ENCODE peak calls at places on chromosome 14, in seven cellular contexts. One of them, this sample, is unnamed.

GRCh38 chr14:24310387-24310665 is 386 bp downstream of the LTB4R2 start:
- DNase-seq in stimulated activated naive CD8-positive, alpha-beta T cell treated with anti-CD3 and anti-CD28 coated beads, Interleukin-15, amount 100 ng/mL, for 72 hours: no peak
- DNase-seq in A673: no peak
- DNase-seq in activated CD4-positive, alpha-beta T cell treated with anti-CD3 and anti-CD28 coated beads, Interleukin-2, amount 10 ng/mL, durations not matched to agents 7 days and 5 days: no peak
- DNase-seq in sciatic nerve: no peak
- DNase-seq in glomerular endothelial cell: no peak
- DNase-seq in astrocyte: no peak
- DNase-seq in this sample: no peak

GRCh38 chr14:38723277-38723676 is 379.8 kb downstream of the SEC23A start:
- DNase-seq in stimulated activated naive CD8-positive, alpha-beta T cell treated with anti-CD3 and anti-CD28 coated beads, Interleukin-15, amount 100 ng/mL, for 72 hours: no peak
- DNase-seq in A673: peak; percentile 30
- DNase-seq in activated CD4-positive, alpha-beta T cell treated with anti-CD3 and anti-CD28 coated beads, Interleukin-2, amount 10 ng/mL, durations not matched to agents 7 days and 5 days: no peak
- DNase-seq in sciatic nerve: no peak
- DNase-seq in glomerular endothelial cell: no peak
- DNase-seq in astrocyte: no peak
- DNase-seq in this sample: no peak

GRCh38 chr14:20555845-20556244 is 5.0 kb downstream of the RNASE9 start:
- DNase-seq in stimulated activated naive CD8-positive, alpha-beta T cell treated with anti-CD3 and anti-CD28 coated beads, Interleukin-15, amount 100 ng/mL, for 72 hours: no peak
- DNase-seq in A673: no peak
- DNase-seq in activated CD4-positive, alpha-beta T cell treated with anti-CD3 and anti-CD28 coated beads, Interleukin-2, amount 10 ng/mL, durations not matched to agents 7 days and 5 days: no peak
- DNase-seq in sciatic nerve: no peak
- DNase-seq in glomerular endothelial cell: no peak
- DNase-seq in astrocyte: no peak
- DNase-seq in this sample: no peak

GRCh38 chr14:74478996-74479635 is 14.0 kb downstream of the NPC2 start:
- DNase-seq in stimulated activated naive CD8-positive, alpha-beta T cell treated with anti-CD3 and anti-CD28 coated beads, Interleukin-15, amount 100 ng/mL, for 72 hours: no peak
- DNase-seq in A673: peak; percentile 21
- DNase-seq in activated CD4-positive, alpha-beta T cell treated with anti-CD3 and anti-CD28 coated beads, Interleukin-2, amount 10 ng/mL, durations not matched to agents 7 days and 5 days: no peak
- DNase-seq in sciatic nerve: no peak
- DNase-seq in glomerular endothelial cell: peak; percentile 48
- DNase-seq in astrocyte: no peak
- DNase-seq in this sample: peak; percentile 0

GRCh38 chr14:95468416-95469133 is 47.9 kb downstream of the SYNE3 start:
- DNase-seq in stimulated activated naive CD8-positive, alpha-beta T cell treated with anti-CD3 and anti-CD28 coated beads, Interleukin-15, amount 100 ng/mL, for 72 hours: no peak
- DNase-seq in A673: no peak
- DNase-seq in activated CD4-positive, alpha-beta T cell treated with anti-CD3 and anti-CD28 coated beads, Interleukin-2, amount 10 ng/mL, durations not matched to agents 7 days and 5 days: no peak
- DNase-seq in sciatic nerve: no peak
- DNase-seq in glomerular endothelial cell: no peak
- DNase-seq in astrocyte: no peak
- DNase-seq in this sample: no peak

GRCh38 chr14:72560331-72560730 is 333.6 kb downstream of the DPF3 start:
- DNase-seq in stimulated activated naive CD8-positive, alpha-beta T cell treated with anti-CD3 and anti-CD28 coated beads, Interleukin-15, amount 100 ng/mL, for 72 hours: no peak
- DNase-seq in A673: no peak
- DNase-seq in activated CD4-positive, alpha-beta T cell treated with anti-CD3 and anti-CD28 coated beads, Interleukin-2, amount 10 ng/mL, durations not matched to agents 7 days and 5 days: no peak
- DNase-seq in sciatic nerve: no peak
- DNase-seq in glomerular endothelial cell: no peak
- DNase-seq in astrocyte: no peak
- DNase-seq in this sample: no peak

GRCh38 chr14:23095196-23096108 is at the start of gene C14orf119:
- DNase-seq in stimulated activated naive CD8-positive, alpha-beta T cell treated with anti-CD3 and anti-CD28 coated beads, Interleukin-15, amount 100 ng/mL, for 72 hours: peak; percentile 99
- DNase-seq in A673: peak; percentile 100
- DNase-seq in activated CD4-positive, alpha-beta T cell treated with anti-CD3 and anti-CD28 coated beads, Interleukin-2, amount 10 ng/mL, durations not matched to agents 7 days and 5 days: peak; percentile 100
- DNase-seq in sciatic nerve: peak; percentile 100
- DNase-seq in glomerular endothelial cell: peak; percentile 99
- DNase-seq in astrocyte: peak; percentile 96
- DNase-seq in this sample: no peak

GRCh38 chr14:85191986-85192385 is 338.0 kb upstream of the FLRT2 start:
- DNase-seq in stimulated activated naive CD8-positive, alpha-beta T cell treated with anti-CD3 and anti-CD28 coated beads, Interleukin-15, amount 100 ng/mL, for 72 hours: no peak
- DNase-seq in A673: no peak
- DNase-seq in activated CD4-positive, alpha-beta T cell treated with anti-CD3 and anti-CD28 coated beads, Interleukin-2, amount 10 ng/mL, durations not matched to agents 7 days and 5 days: no peak
- DNase-seq in sciatic nerve: no peak
- DNase-seq in glomerular endothelial cell: no peak
- DNase-seq in astrocyte: no peak
- DNase-seq in this sample: no peak

GRCh38 chr14:32217301-32217700 is 14.2 kb upstream of the RNU6-8 start:
- DNase-seq in stimulated activated naive CD8-positive, alpha-beta T cell treated with anti-CD3 and anti-CD28 coated beads, Interleukin-15, amount 100 ng/mL, for 72 hours: no peak
- DNase-seq in A673: no peak
- DNase-seq in activated CD4-positive, alpha-beta T cell treated with anti-CD3 and anti-CD28 coated beads, Interleukin-2, amount 10 ng/mL, durations not matched to agents 7 days and 5 days: no peak
- DNase-seq in sciatic nerve: no peak
- DNase-seq in glomerular endothelial cell: no peak
- DNase-seq in astrocyte: no peak
- DNase-seq in this sample: no peak

GRCh38 chr14:65864549-65864948 is 452.0 kb downstream of the FUT8 start:
- DNase-seq in stimulated activated naive CD8-positive, alpha-beta T cell treated with anti-CD3 and anti-CD28 coated beads, Interleukin-15, amount 100 ng/mL, for 72 hours: no peak
- DNase-seq in A673: no peak
- DNase-seq in activated CD4-positive, alpha-beta T cell treated with anti-CD3 and anti-CD28 coated beads, Interleukin-2, amount 10 ng/mL, durations not matched to agents 7 days and 5 days: no peak
- DNase-seq in sciatic nerve: no peak
- DNase-seq in glomerular endothelial cell: no peak
- DNase-seq in astrocyte: no peak
- DNase-seq in this sample: no peak

GRCh38 chr14:28542040-28542439 is 224.5 kb upstream of the FOXG1 start:
- DNase-seq in stimulated activated naive CD8-positive, alpha-beta T cell treated with anti-CD3 and anti-CD28 coated beads, Interleukin-15, amount 100 ng/mL, for 72 hours: no peak
- DNase-seq in A673: no peak
- DNase-seq in activated CD4-positive, alpha-beta T cell treated with anti-CD3 and anti-CD28 coated beads, Interleukin-2, amount 10 ng/mL, durations not matched to agents 7 days and 5 days: no peak
- DNase-seq in sciatic nerve: no peak
- DNase-seq in glomerular endothelial cell: no peak
- DNase-seq in astrocyte: peak; percentile 22
- DNase-seq in this sample: no peak

GRCh38 chr14:54881761-54882401 is 20.7 kb downstream of the GCH1 start:
- DNase-seq in stimulated activated naive CD8-positive, alpha-beta T cell treated with anti-CD3 and anti-CD28 coated beads, Interleukin-15, amount 100 ng/mL, for 72 hours: peak; percentile 10
- DNase-seq in A673: no peak
- DNase-seq in activated CD4-positive, alpha-beta T cell treated with anti-CD3 and anti-CD28 coated beads, Interleukin-2, amount 10 ng/mL, durations not matched to agents 7 days and 5 days: peak; percentile 39
- DNase-seq in sciatic nerve: no peak
- DNase-seq in glomerular endothelial cell: no peak
- DNase-seq in astrocyte: no peak
- DNase-seq in this sample: peak; percentile 83

GRCh38 chr14:26484562-26484961 is 113.3 kb downstream of the NOVA1 start:
- DNase-seq in stimulated activated naive CD8-positive, alpha-beta T cell treated with anti-CD3 and anti-CD28 coated beads, Interleukin-15, amount 100 ng/mL, for 72 hours: no peak
- DNase-seq in A673: no peak
- DNase-seq in activated CD4-positive, alpha-beta T cell treated with anti-CD3 and anti-CD28 coated beads, Interleukin-2, amount 10 ng/mL, durations not matched to agents 7 days and 5 days: no peak
- DNase-seq in sciatic nerve: no peak
- DNase-seq in glomerular endothelial cell: no peak
- DNase-seq in astrocyte: no peak
- DNase-seq in this sample: no peak

GRCh38 chr14:66231823-66232222 is 254.3 kb upstream of the CCDC196 start:
- DNase-seq in stimulated activated naive CD8-positive, alpha-beta T cell treated with anti-CD3 and anti-CD28 coated beads, Interleukin-15, amount 100 ng/mL, for 72 hours: no peak
- DNase-seq in A673: no peak
- DNase-seq in activated CD4-positive, alpha-beta T cell treated with anti-CD3 and anti-CD28 coated beads, Interleukin-2, amount 10 ng/mL, durations not matched to agents 7 days and 5 days: no peak
- DNase-seq in sciatic nerve: no peak
- DNase-seq in glomerular endothelial cell: no peak
- DNase-seq in astrocyte: no peak
- DNase-seq in this sample: no peak

GRCh38 chr14:70707138-70708038 is 65.7 kb downstream of the TTC9 start:
- DNase-seq in stimulated activated naive CD8-positive, alpha-beta T cell treated with anti-CD3 and anti-CD28 coated beads, Interleukin-15, amount 100 ng/mL, for 72 hours: peak; percentile 8
- DNase-seq in A673: peak; percentile 88
- DNase-seq in activated CD4-positive, alpha-beta T cell treated with anti-CD3 and anti-CD28 coated beads, Interleukin-2, amount 10 ng/mL, durations not matched to agents 7 days and 5 days: no peak
- DNase-seq in sciatic nerve: no peak
- DNase-seq in glomerular endothelial cell: no peak
- DNase-seq in astrocyte: peak; percentile 84
- DNase-seq in this sample: no peak